ENCODE peak calls at places on chromosomes 3 and 15, in four cellular contexts. G is effector CD4-positive, alpha-beta T cell; U is mesothelial cell of epicardium; R is stimulated activated naive CD4-positive, alpha-beta T cell. X is an unnamed sample.

GRCh38 chr15:75720787-75721461 is 8.3 kb upstream of the CSPG4 start:
- DNase-seq in U (no peak), G (no peak), R (no peak), X (no peak)

GRCh38 chr15:90388462-90389182 is 580 bp downstream of the IQGAP1 start:
- DNase-seq in G (peak), U (peak), R (peak), X (peak)

GRCh38 chr3:178005961-178006360 is 530.3 kb upstream of the KCNMB2 start:
- DNase-seq in U (no peak), G (no peak), R (no peak), X (no peak)

GRCh38 chr15:79101866-79102581 is 11.4 kb upstream of the RASGRF1 start:
- DNase-seq in U (no peak), G (no peak), R (no peak), X (no peak)

GRCh38 chr3:138938056-138938876 is 8.7 kb downstream of the FOXL2 start:
- DNase-seq in G (no peak), R (peak), U (no peak), X (no peak)

GRCh38 chr3:153160451-153161137 is 1.4 kb upstream of the RAP2B start:
- DNase-seq in R (peak), U (peak), G (peak), X (peak)

GRCh38 chr3:46903341-46904302 is 26.1 kb downstream of the PTH1R start:
- DNase-seq in R (no peak), U (no peak), G (no peak), X (no peak)

GRCh38 chr3:60322334-60322856 is 928.9 kb downstream of the FHIT start:
- DNase-seq in R (no peak), G (no peak), U (no peak), X (no peak)

GRCh38 chr3:16888785-16889607 is 4.2 kb downstream of the PLCL2 start:
- DNase-seq in G (no peak), U (no peak), R (no peak), X (no peak)

GRCh38 chr3:52777127-52777958 is at the start of gene ITIH1:
- DNase-seq in R (no peak), G (no peak), U (no peak), X (no peak)

GRCh38 chr3:183555541-183556081 is at the start of gene KLHL6:
- DNase-seq in U (no peak), R (peak), G (peak), X (peak)

GRCh38 chr3:8472549-8472948 is 29.1 kb upstream of the LMCD1 start:
- DNase-seq in U (no peak), R (no peak), G (no peak), X (no peak)

GRCh38 chr3:197372076-197372661 is 73.8 kb upstream of the DLG1 start:
- DNase-seq in U (no peak), R (no peak), G (no peak), X (no peak)

GRCh38 chr3:127610105-127610504 is 11.9 kb downstream of the MCM2 start:
- DNase-seq in R (no peak), U (no peak), G (no peak), X (no peak)

GRCh38 chr3:120416868-120417267 is 33.9 kb downstream of the FSTL1 start:
- DNase-seq in U (no peak), R (no peak), G (no peak), X (no peak)

GRCh38 chr3:30496496-30496966 is 109.9 kb upstream of the TGFBR2 start:
- DNase-seq in U (no peak), R (no peak), G (no peak), X (no peak)

GRCh38 chr15:82995076-82995475 is 9.1 kb downstream of the RAMAC start:
- DNase-seq in U (no peak), G (no peak), R (no peak), X (no peak)

GRCh38 chr3:13021141-13021933 is 51.9 kb downstream of the IQSEC1 start:
- DNase-seq in U (no peak), R (no peak), G (no peak), X (no peak)

GRCh38 chr3:46286936-46287335 is 44.7 kb downstream of the CCR3 start:
- DNase-seq in G (no peak), R (no peak), U (no peak), X (no peak)

GRCh38 chr3:126308394-126309125 is 48.6 kb downstream of the KLF15 start:
- DNase-seq in U (no peak), R (no peak), G (no peak), X (no peak)

GRCh38 chr3:124695369-124695768 is 34.9 kb upstream of the UMPS start:
- DNase-seq in G (no peak), R (no peak), U (no peak), X (no peak)

GRCh38 chr3:197516517-197516889 is 39.3 kb downstream of the BDH1 start:
- DNase-seq in U (no peak), G (no peak), R (no peak), X (no peak)

GRCh38 chr15:64333986-64334385 is 22.0 kb downstream of the CSNK1G1 start:
- DNase-seq in R (no peak), U (no peak), G (no peak), X (no peak)

GRCh38 chr3:161142486-161142885 is 37.3 kb upstream of the B3GALNT1 start:
- DNase-seq in G (no peak), R (no peak), U (no peak), X (no peak)

GRCh38 chr3:46517016-46517770 is 19.4 kb downstream of the RTP3 start:
- DNase-seq in U (no peak), R (no peak), G (no peak), X (no peak)

GRCh38 chr3:8001712-8002111 is 499.9 kb upstream of the LMCD1 start:
- DNase-seq in R (no peak), G (no peak), U (no peak), X (no peak)

GRCh38 chr3:55369491-55369890 is 117.6 kb downstream of the WNT5A start:
- DNase-seq in G (no peak), R (no peak), U (no peak), X (no peak)

X was measured in effector CD8-positive, alpha-beta T cell.